ENCODE peak calls at places on chromosomes 7 and 10, in six cellular contexts. W is aorta; D is A549; G is uterus; P is activated CD4-positive, alpha-beta T cell treated with anti-CD3 and anti-CD28 coated beads, Interleukin-2, amount 10 ng/mL, durations not matched to agents 7 days and 5 days; A is activated T-cell treated with anti-CD3 and anti-CD28 coated beads for 48 hours. E is an unnamed sample.

GRCh38 chr10:94878649-94879048 is 59.8 kb upstream of the CYP2C9 start:
- DNase-seq in A (no peak), P (no peak), G (no peak), D (no peak), W (no peak), E (no peak)

GRCh38 chr7:75938921-75939320 is 24.0 kb downstream of the POR start:
- DNase-seq in P (no peak), W (no peak), D (no peak), G (no peak), A (no peak), E (no peak)

GRCh38 chr7:94176694-94177200 is 172.6 kb upstream of the BET1 start:
- DNase-seq in W (no peak), D (no peak), A (no peak), P (no peak), G (no peak), E (no peak)

GRCh38 chr7:133797818-133798485 is 329.2 kb upstream of the LRGUK start:
- DNase-seq in D (no peak), A (no peak), G (no peak), P (no peak), W (no peak), E (no peak)

GRCh38 chr7:159158888-159159405 is 14.3 kb upstream of the VIPR2 start:
- DNase-seq in P (no peak), A (no peak), W (no peak), D (no peak), G (no peak), E (no peak)

GRCh38 chr7:3013975-3014792 is 29.5 kb downstream of the CARD11 start:
- DNase-seq in W (no peak), D (no peak), A (no peak), G (no peak), P (no peak), E (no peak)

GRCh38 chr7:33986951-33987948 is 81.9 kb downstream of the BMPER start:
- DNase-seq in P (no peak), A (no peak), D (peak), G (peak), W (no peak), E (no peak)

GRCh38 chr10:124909563-124909962 is 32.4 kb upstream of the ZRANB1 start:
- DNase-seq in D (no peak), W (no peak), G (no peak), P (no peak), A (no peak), E (no peak)

GRCh38 chr7:22730921-22731654 is 4.1 kb downstream of the IL6 start:
- DNase-seq in A (no peak), P (peak), W (no peak), D (no peak), G (no peak), E (no peak)

GRCh38 chr10:14074062-14074884 is 256.5 kb downstream of the FRMD4A start:
- DNase-seq in D (peak), G (peak), A (no peak), W (peak), P (no peak), E (peak)

GRCh38 chr7:776381-776780 is 49.3 kb upstream of the PRKAR1B start:
- DNase-seq in P (no peak), A (no peak), G (no peak), W (no peak), D (no peak), E (no peak)

GRCh38 chr7:129041929-129042200 is 13.0 kb downstream of the TNPO3 start:
- DNase-seq in W (no peak), G (no peak), A (no peak), D (no peak), P (no peak), E (no peak)

GRCh38 chr7:157370761-157371160 is 34.0 kb downstream of the DNAJB6 start:
- DNase-seq in P (no peak), D (no peak), A (no peak), G (no peak), W (no peak), E (no peak)

GRCh38 chr7:78013368-78013767 is 214.8 kb downstream of the PHTF2 start:
- DNase-seq in P (no peak), G (no peak), W (no peak), D (no peak), A (no peak), E (no peak)

GRCh38 chr7:129569811-129570215 is 41.7 kb upstream of the NRF1 start:
- DNase-seq in G (no peak), D (peak), W (no peak), A (no peak), P (no peak), E (no peak)

GRCh38 chr10:21532694-21533576 is 1.1 kb upstream of the MLLT10 start:
- DNase-seq in W (no peak), D (no peak), G (no peak), P (no peak), A (no peak), E (peak)

GRCh38 chr10:63627881-63628296 is 106.7 kb downstream of the REEP3 start:
- DNase-seq in P (no peak), G (no peak), D (no peak), W (no peak), A (no peak), E (no peak)

GRCh38 chr10:91514025-91514424 is 103.9 kb downstream of the HECTD2 start:
- DNase-seq in D (no peak), W (no peak), G (no peak), P (no peak), A (no peak), E (no peak)

GRCh38 chr7:139582671-139583155 is 59.2 kb downstream of the CLEC2L start:
- DNase-seq in P (no peak), W (no peak), D (no peak), A (no peak), G (no peak), E (no peak)

GRCh38 chr7:75966209-75966961 is 28.0 kb downstream of the TMEM120A start:
- DNase-seq in P (no peak), A (no peak), G (peak), D (no peak), W (peak), E (peak)

GRCh38 chr7:28984631-28985030 is 26.5 kb upstream of the TRIL start:
- DNase-seq in A (no peak), W (peak), G (peak), D (peak), P (no peak), E (no peak)

GRCh38 chr10:95288273-95288672 is 2.5 kb downstream of the PDLIM1 start:
- DNase-seq in P (no peak), D (no peak), G (no peak), A (no peak), W (no peak), E (no peak)

GRCh38 chr10:1033601-1034000 is 7.9 kb upstream of the IDI2 start:
- DNase-seq in A (no peak), W (no peak), G (no peak), P (no peak), D (no peak), E (no peak)

GRCh38 chr10:96470108-96470743 is 43.5 kb downstream of the TLL2 start:
- DNase-seq in G (no peak), P (peak), A (peak), W (no peak), D (peak), E (peak)

GRCh38 chr7:83109352-83109751 is 53.3 kb downstream of the PCLO start:
- DNase-seq in G (no peak), W (no peak), D (no peak), P (no peak), A (no peak), E (peak)

GRCh38 chr7:38542156-38542555 is 89.0 kb downstream of the AMPH start:
- DNase-seq in D (no peak), A (no peak), G (no peak), W (no peak), P (no peak), E (no peak)

GRCh38 chr10:24862586-24862985 is 89.8 kb downstream of the PRTFDC1 start:
- DNase-seq in G (no peak), P (no peak), W (no peak), A (no peak), D (no peak), E (no peak)

GRCh38 chr10:113454341-113455061 is 98.4 kb upstream of the HABP2 start:
- DNase-seq in G (peak), P (peak), W (peak), D (peak), A (no peak), E (no peak)

GRCh38 chr10:131959841-131960240 is 21.9 kb downstream of the BNIP3 start:
- DNase-seq in W (no peak), A (no peak), G (no peak), D (no peak), P (no peak), E (no peak)

GRCh38 chr7:27237735-27238334 is 4.8 kb upstream of the EVX1 start:
- DNase-seq in P (no peak), A (no peak), G (no peak), D (no peak), W (no peak), E (no peak)

GRCh38 chr10:18554479-18554878 is 96.9 kb downstream of the NSUN6 start:
- DNase-seq in D (no peak), W (no peak), P (no peak), G (no peak), A (no peak), E (no peak)

GRCh38 chr10:119834188-119834587 is 38.5 kb downstream of the MCMBP start:
- DNase-seq in D (no peak), P (no peak), G (no peak), W (no peak), A (no peak), E (no peak)

GRCh38 chr7:133633055-133633454 is 380.2 kb downstream of the EXOC4 start:
- DNase-seq in G (no peak), P (no peak), A (no peak), W (no peak), D (peak), E (peak)

GRCh38 chr7:105776068-105776790 is 100.2 kb downstream of the ATXN7L1 start:
- DNase-seq in W (peak), G (peak), D (peak), P (no peak), A (no peak), E (no peak)

GRCh38 chr10:127910464-127910770 is 3.5 kb downstream of the PTPRE start:
- DNase-seq in G (no peak), A (no peak), D (no peak), P (no peak), W (no peak), E (no peak)

GRCh38 chr7:142866361-142867096 is 11.7 kb downstream of the EPHB6 start:
- DNase-seq in P (no peak), D (peak), G (no peak), A (no peak), W (no peak), E (no peak)

GRCh38 chr10:31353574-31353973 is 34.6 kb downstream of the ZEB1 start:
- DNase-seq in G (no peak), W (no peak), D (peak), A (no peak), P (peak), E (no peak)

GRCh38 chr7:22587322-22587721 is 87.3 kb upstream of the STEAP1B start:
- DNase-seq in W (no peak), G (no peak), A (no peak), D (no peak), P (no peak), E (no peak)